ENCODE peak calls at places on chromosomes 1 and 21, in seven cellular contexts. X is SK-N-SH, A is H1, N is GM12891, H is HepG2, R is K562, P is GM12878. O is an unnamed sample.

GRCh38 chr1:1200876-1201810 is 5.2 kb downstream of the TNFRSF18 start:
- DNase-seq in X (peak), A (no peak), N (no peak), H (no peak), R (peak), P (no peak), O (no peak)

GRCh38 chr21:30733026-30733425 is 14.0 kb downstream of the KRTAP21-2 start:
- DNase-seq in X (no peak), A (no peak), N (no peak), H (no peak), R (no peak), P (no peak), O (no peak)

GRCh38 chr1:56515898-56516538 is 63.3 kb downstream of the PLPP3 start:
- DNase-seq in X (no peak), A (no peak), N (no peak), H (no peak), R (no peak), P (no peak), O (no peak)

GRCh38 chr1:1217621-1218523 is 3.9 kb upstream of the TNFRSF4 start:
- DNase-seq in X (no peak), A (no peak), N (no peak), H (no peak), R (no peak), P (no peak), O (no peak)

GRCh38 chr1:12769976-12770505 is 3.5 kb upstream of the PRAMEF12 start:
- DNase-seq in X (no peak), A (no peak), N (no peak), H (no peak), R (peak), P (no peak), O (no peak)

GRCh38 chr1:216034506-216034905 is 388.7 kb downstream of the USH2A start:
- DNase-seq in X (no peak), A (peak), N (no peak), H (no peak), R (no peak), P (no peak), O (no peak)

GRCh38 chr1:153313288-153313687 is 536 bp upstream of the PGLYRP3 start:
- DNase-seq in X (no peak), A (no peak), N (no peak), H (no peak), R (no peak), P (no peak), O (no peak)

GRCh38 chr1:116738673-116739370 is 15.4 kb upstream of the CD2 start:
- DNase-seq in X (no peak), A (no peak), N (no peak), H (no peak), R (no peak), P (peak), O (peak)

GRCh38 chr1:145714524-145715111 is 4.7 kb upstream of the CD160 start:
- DNase-seq in X (no peak), A (no peak), N (no peak), H (peak), R (no peak), P (no peak), O (no peak)

GRCh38 chr21:33419538-33420123 is 16.4 kb downstream of the IFNGR2 start:
- DNase-seq in X (no peak), A (no peak), N (no peak), H (no peak), R (no peak), P (no peak), O (no peak)

GRCh38 chr1:116986531-116987255 is 14.9 kb upstream of the CD101 start:
- DNase-seq in X (no peak), A (no peak), N (no peak), H (no peak), R (peak), P (no peak), O (no peak)

GRCh38 chr1:240500681-240501080 is 111.3 kb downstream of the GREM2 start:
- DNase-seq in X (no peak), A (no peak), N (no peak), H (no peak), R (no peak), P (no peak), O (no peak)

GRCh38 chr21:26177187-26177586 is 6.6 kb upstream of the APP start:
- DNase-seq in X (no peak), A (no peak), N (no peak), H (no peak), R (no peak), P (no peak), O (no peak)

GRCh38 chr21:26179501-26179900 is 8.9 kb upstream of the APP start:
- DNase-seq in X (no peak), A (no peak), N (no peak), H (no peak), R (no peak), P (no peak), O (no peak)

GRCh38 chr21:26177741-26178452 is 7.3 kb upstream of the APP start:
- DNase-seq in X (no peak), A (no peak), N (no peak), H (no peak), R (no peak), P (no peak), O (no peak)
- TF ChIP-seq TAF1 in X (no peak), A (no peak), N (no peak), H (no peak), R (no peak), P (no peak), O (no peak)

GRCh38 chr1:197902131-197902453 is 338 bp upstream of the C1orf53 start:
- DNase-seq in X (no peak), A (no peak), N (no peak), H (no peak), R (no peak), P (no peak), O (no peak)
- TF ChIP-seq TAF1 in X (no peak), A (no peak), N (no peak), H (no peak), R (no peak), P (no peak), O (no peak)

GRCh38 chr1:10853701-10854100 is 57.3 kb upstream of the CASZ1 start:
- DNase-seq in X (no peak), A (no peak), N (no peak), H (no peak), R (no peak), P (no peak), O (no peak)
- TF ChIP-seq TAF1 in X (no peak), A (no peak), N (no peak), H (no peak), R (no peak), P (no peak), O (no peak)

DNA sequence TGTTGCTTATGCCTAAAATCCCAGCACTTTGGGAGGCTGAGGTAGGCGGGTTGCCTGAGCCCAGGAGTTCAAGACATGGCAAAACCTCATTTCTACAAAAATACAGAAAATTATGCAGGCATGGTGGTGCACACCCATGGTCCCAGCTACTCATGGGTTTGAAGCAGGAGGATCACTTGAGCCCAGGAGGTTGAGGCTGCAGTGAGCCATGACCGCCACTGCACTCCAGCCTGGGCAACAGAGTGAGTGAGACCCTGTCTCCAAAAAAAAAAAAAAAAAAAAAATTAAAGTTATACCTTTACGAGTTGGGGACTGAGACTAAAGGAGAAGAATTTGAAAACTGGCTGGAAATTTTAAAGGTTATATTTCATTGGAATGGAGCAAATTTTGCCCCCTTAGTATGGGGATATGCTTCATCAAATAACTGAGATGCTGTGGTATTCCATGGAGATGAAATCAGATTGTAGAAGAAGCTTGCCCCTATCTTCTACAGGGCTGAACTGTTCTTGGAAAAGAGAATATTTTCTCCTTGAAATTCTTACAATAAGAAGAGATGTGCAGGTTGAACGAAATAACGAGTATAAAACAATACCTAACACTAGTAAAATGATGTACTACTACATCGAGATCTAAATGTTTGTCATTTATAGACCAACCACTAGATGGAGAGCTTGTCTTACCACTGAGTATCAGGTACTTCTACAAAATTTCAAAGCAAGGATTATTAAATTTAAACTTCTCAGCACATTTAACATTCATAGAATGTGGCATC is 34.9 kb upstream of the SCYL3 start:
- DNase-seq in X (peak), A (no peak), N (no peak), H (peak), R (peak), P (no peak), O (no peak)
- TF ChIP-seq TAF1 in X (no peak), A (no peak), N (no peak), H (no peak), R (no peak), P (no peak), O (no peak)

GRCh38 chr1:173491508-173491907 is 14.4 kb downstream of the PRDX6 start:
- DNase-seq in X (no peak), A (no peak), N (no peak), H (no peak), R (no peak), P (no peak), O (no peak)

GRCh38 chr1:173489929-173490328 is 12.8 kb downstream of the PRDX6 start:
- DNase-seq in X (no peak), A (no peak), N (no peak), H (no peak), R (no peak), P (no peak), O (no peak)

GRCh38 chr1:173485401-173485800 is 8.3 kb downstream of the PRDX6 start:
- DNase-seq in X (no peak), A (no peak), N (no peak), H (no peak), R (no peak), P (no peak), O (no peak)

GRCh38 chr1:173488001-173488400 is 10.9 kb downstream of the PRDX6 start:
- DNase-seq in X (no peak), A (no peak), N (no peak), H (no peak), R (no peak), P (no peak), O (no peak)

GRCh38 chr1:173489149-173489600 is 12.0 kb downstream of the PRDX6 start:
- DNase-seq in X (no peak), A (no peak), N (no peak), H (peak), R (no peak), P (no peak), O (no peak)
- TF ChIP-seq TAF1 in X (no peak), A (no peak), N (no peak), H (no peak), R (no peak), P (no peak), O (no peak)

DNA sequence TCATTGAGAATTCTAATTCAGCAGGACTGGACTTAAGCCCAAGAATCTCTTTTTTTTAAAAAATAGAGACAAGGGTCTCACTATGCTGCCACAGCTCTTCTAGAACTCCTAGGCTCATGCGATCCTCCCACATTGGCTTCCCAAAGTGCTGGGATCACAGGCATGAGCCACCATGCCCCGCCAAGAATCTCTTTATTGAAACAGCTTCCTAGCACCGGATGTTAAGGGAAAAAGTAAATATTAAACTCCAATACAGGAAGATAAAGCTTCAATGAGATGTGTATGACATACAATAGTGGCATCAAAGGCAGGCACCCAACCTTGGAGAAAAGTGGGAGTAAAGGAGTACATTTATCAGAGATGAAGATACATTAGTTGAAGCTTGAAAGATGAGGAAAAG is 25.5 kb downstream of the PUM1 start:
- DNase-seq in X (no peak), A (no peak), N (no peak), H (peak), R (no peak), P (no peak), O (no peak)
- TF ChIP-seq TAF1 in X (no peak), A (no peak), N (no peak), H (no peak), R (no peak), P (no peak), O (no peak)

DNA sequence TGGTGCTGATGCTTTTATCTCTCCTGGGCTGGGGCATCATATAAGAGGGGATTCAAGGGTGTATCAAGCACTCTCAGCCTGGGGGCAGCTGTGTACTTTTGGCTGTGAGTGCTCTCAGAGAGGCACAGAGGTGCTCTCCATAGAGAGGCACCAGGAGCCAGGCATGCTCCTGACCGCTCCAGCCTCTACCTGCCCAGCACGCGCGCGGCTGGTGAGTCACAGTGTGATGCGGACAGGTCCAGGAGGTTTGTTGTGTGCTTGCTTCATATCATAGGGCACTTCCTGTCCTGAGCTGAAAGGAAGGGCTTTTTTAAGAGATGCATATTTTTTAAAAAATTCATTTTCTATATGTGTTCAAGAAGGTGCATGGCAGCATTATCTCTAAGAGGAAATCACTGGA is 93.6 kb upstream of the BCAR3 start:
- DNase-seq in X (no peak), A (no peak), N (no peak), H (no peak), R (no peak), P (no peak), O (no peak)
- TF ChIP-seq TAF1 in X (no peak), A (no peak), N (no peak), H (no peak), R (no peak), P (no peak), O (no peak)

GRCh38 chr1:245952383-245952989 is 554.6 kb downstream of the SMYD3 start:
- DNase-seq in X (no peak), A (no peak), N (no peak), H (no peak), R (no peak), P (peak), O (no peak)

GRCh38 chr1:245957446-245957845 is 549.6 kb downstream of the SMYD3 start:
- DNase-seq in X (no peak), A (no peak), N (no peak), H (no peak), R (no peak), P (no peak), O (no peak)

GRCh38 chr1:245956225-245956624 is 550.9 kb downstream of the SMYD3 start:
- DNase-seq in X (no peak), A (no peak), N (no peak), H (no peak), R (no peak), P (no peak), O (no peak)

GRCh38 chr1:245948786-245949185 is 558.3 kb downstream of the SMYD3 start:
- DNase-seq in X (no peak), A (no peak), N (no peak), H (no peak), R (no peak), P (no peak), O (no peak)

GRCh38 chr1:245953876-245954660 is 553.0 kb downstream of the SMYD3 start:
- DNase-seq in X (no peak), A (no peak), N (no peak), H (no peak), R (no peak), P (peak), O (no peak)
- TF ChIP-seq TAF1 in X (no peak), A (no peak), N (peak), H (no peak), R (no peak), P (peak), O (no peak)

O was measured in GM12892.